ENCODE peak calls at places on chromosomes 16 and 17, in four cellular contexts. N, O, K and J are unnamed samples.

GRCh38 chr16:51095890-51096626 is 55.0 kb downstream of the SALL1 start:
- DNase-seq in N (no peak), O (no peak), K (no peak), J (no peak)

GRCh38 chr16:57846078-57846697 is 43.9 kb upstream of the KIFC3 start:
- DNase-seq in N (no peak), O (no peak), K (no peak), J (no peak)

GRCh38 chr16:27366687-27367462 is 35.1 kb upstream of the IL21R start:
- DNase-seq in N (no peak), O (no peak), K (peak), J (no peak)

GRCh38 chr16:58518083-58518979 is 3.0 kb downstream of the SETD6 start:
- DNase-seq in N (peak), O (peak), K (no peak), J (no peak)

GRCh38 chr16:75063549-75064082 is 53.0 kb downstream of the LDHD start:
- DNase-seq in N (no peak), O (no peak), K (no peak), J (no peak)

GRCh38 chr17:40304464-40304863 is 4.5 kb upstream of the RARA start:
- DNase-seq in N (no peak), O (no peak), K (no peak), J (no peak)

GRCh38 chr16:28202147-28202746 is 9.5 kb downstream of the XPO6 start:
- DNase-seq in N (no peak), O (no peak), K (peak), J (no peak)

GRCh38 chr17:41329279-41329925 is 13.9 kb upstream of the KRTAP17-1 start:
- DNase-seq in N (no peak), O (no peak), K (peak), J (peak)

GRCh38 chr16:35533683-35534082 is 2074.3 kb downstream of the TP53TG3F start:
- DNase-seq in N (no peak), O (no peak), K (no peak), J (no peak)

GRCh38 chr17:57727776-57728175 is 17.3 kb downstream of the CCDC182 start:
- DNase-seq in N (no peak), O (no peak), K (no peak), J (no peak)

GRCh38 chr16:14013571-14014283 is 57.4 kb upstream of the MRTFB start:
- DNase-seq in N (no peak), O (no peak), K (no peak), J (no peak)

GRCh38 chr17:58330997-58331814 is 2.6 kb upstream of the TSPOAP1 start:
- DNase-seq in N (no peak), O (peak), K (peak), J (no peak)

GRCh38 chr17:40538019-40538935 is 27.0 kb downstream of the CCR7 start:
- DNase-seq in N (no peak), O (no peak), K (no peak), J (no peak)

GRCh38 chr17:62565817-62566216 is 61.7 kb upstream of the MRC2 start:
- DNase-seq in N (no peak), O (no peak), K (no peak), J (no peak)

GRCh38 chr16:84356591-84357116 is 11.7 kb upstream of the ATP2C2 start:
- DNase-seq in N (no peak), O (no peak), K (no peak), J (no peak)

GRCh38 chr16:10601444-10602401 is 21.3 kb upstream of the EMP2 start:
- DNase-seq in N (no peak), O (no peak), K (no peak), J (no peak)

GRCh38 chr16:27929818-27930217 is 133.7 kb downstream of the GSG1L start:
- DNase-seq in N (no peak), O (no peak), K (no peak), J (no peak)

GRCh38 chr16:17275076-17275732 is 195.6 kb downstream of the XYLT1 start:
- DNase-seq in N (no peak), O (no peak), K (no peak), J (no peak)

GRCh38 chr17:73266796-73267195 is 5.1 kb upstream of the CPSF4L start:
- DNase-seq in N (no peak), O (no peak), K (no peak), J (no peak)

GRCh38 chr16:80570106-80570478 is 29.3 kb downstream of the DYNLRB2 start:
- DNase-seq in N (no peak), O (no peak), K (no peak), J (no peak)

GRCh38 chr16:12646490-12647274 is 157.0 kb downstream of the CPPED1 start:
- DNase-seq in N (peak), O (no peak), K (no peak), J (no peak)

GRCh38 chr16:85913141-85913601 is 14.2 kb downstream of the IRF8 start:
- DNase-seq in N (no peak), O (no peak), K (no peak), J (no peak)

GRCh38 chr16:1959269-1960039 is at the start of gene NDUFB10:
- DNase-seq in N (peak), O (peak), K (peak), J (peak)

GRCh38 chr16:75087040-75087979 is 29.3 kb downstream of the LDHD start:
- DNase-seq in N (no peak), O (no peak), K (peak), J (no peak)

GRCh38 chr16:56625140-56625942 is at the start of gene MT1E:
- DNase-seq in N (no peak), O (peak), K (no peak), J (no peak)

GRCh38 chr17:58710948-58711552 is 18.6 kb downstream of the RAD51C start:
- DNase-seq in N (no peak), O (peak), K (peak), J (no peak)

GRCh38 chr17:14092808-14093207 is 23.5 kb downstream of the COX10 start:
- DNase-seq in N (no peak), O (no peak), K (no peak), J (no peak)

GRCh38 chr17:14095202-14095601 is 25.9 kb downstream of the COX10 start:
- DNase-seq in N (no peak), O (no peak), K (no peak), J (no peak)

GRCh38 chr17:14089179-14089578 is 19.9 kb downstream of the COX10 start:
- DNase-seq in N (no peak), O (no peak), K (no peak), J (no peak)

GRCh38 chr17:14094676-14095075 is 25.4 kb downstream of the COX10 start:
- DNase-seq in N (no peak), O (no peak), K (no peak), J (no peak)

GRCh38 chr17:14091367-14091766 is 22.1 kb downstream of the COX10 start:
- DNase-seq in N (no peak), O (no peak), K (no peak), J (no peak)
- TF ChIP-seq SPI1 in N (no peak), O (no peak), K (no peak), J (no peak)

GRCh38 chr16:72986011-72986410 is 61.9 kb downstream of the ZFHX3 start:
- DNase-seq in N (no peak), O (no peak), K (no peak), J (no peak)
- TF ChIP-seq POLR2AphosphoS5 in N (no peak), O (no peak), K (no peak), J (no peak)

GRCh38 chr17:50043290-50044148 is 12.4 kb upstream of the ITGA3 start:
- DNase-seq in N (no peak), O (no peak), K (no peak), J (no peak)
- TF ChIP-seq SPI1 in N (no peak), O (no peak), K (no peak), J (no peak)

GRCh38 chr17:31096106-31096436 is 1.3 kb downstream of the NF1 start:
- DNase-seq in N (no peak), O (no peak), K (no peak), J (no peak)
- TF ChIP-seq POLR2AphosphoS5 in N (no peak), O (no peak), K (no peak), J (no peak)

GRCh38 chr17:81412490-81413093 is 17.3 kb downstream of the BAHCC1 start:
- DNase-seq in N (no peak), O (no peak), K (peak), J (peak)
- TF ChIP-seq SPI1 in N (peak), O (no peak), K (peak), J (peak)

GRCh38 chr17:59842901-59843652 is 49.7 kb downstream of the TUBD1 start:
- DNase-seq in N (peak), O (no peak), K (peak), J (no peak)
- TF ChIP-seq POLR2AphosphoS5 in N (peak), O (peak), K (peak), J (peak)

DNA sequence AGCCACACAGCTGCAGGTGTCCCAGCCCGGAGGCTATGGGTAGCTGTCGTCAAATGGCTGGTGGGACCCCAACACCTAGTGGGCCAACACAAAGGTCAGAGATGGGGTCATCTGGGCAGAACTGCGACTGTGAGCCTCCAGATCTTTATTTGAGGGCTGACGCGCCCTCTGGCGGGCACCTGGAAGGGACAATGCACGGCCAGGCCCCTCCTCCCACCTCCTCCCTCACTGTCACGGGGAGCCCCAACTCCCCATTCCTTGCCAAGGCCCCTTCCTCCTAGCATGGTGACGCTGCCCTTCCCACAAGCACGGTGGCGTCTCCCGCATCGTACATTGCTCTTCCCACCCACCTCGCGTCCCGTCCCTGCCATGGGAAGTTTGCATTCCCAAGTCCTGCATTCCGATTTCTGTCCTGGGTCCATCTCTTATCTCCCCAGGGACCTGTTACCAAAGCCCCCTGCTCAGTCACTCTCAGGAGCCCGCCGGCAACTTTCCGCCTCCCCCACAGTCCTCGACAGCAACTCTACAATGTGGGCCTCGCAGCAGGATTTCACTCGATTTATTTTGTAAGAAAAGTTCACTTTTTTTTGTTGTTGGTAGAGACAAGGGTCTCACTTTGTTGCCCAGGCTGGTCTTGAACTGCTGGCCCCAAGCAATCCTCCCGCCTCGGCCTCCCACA is 1.0 kb downstream of the TLE7 start:
- DNase-seq in N (no peak), O (no peak), K (peak), J (peak)
- TF ChIP-seq SPI1 in N (no peak), O (no peak), K (no peak), J (no peak)

GRCh38 chr17:63830278-63830677 is 2.8 kb upstream of the FTSJ3 start:
- DNase-seq in N (no peak), O (no peak), K (no peak), J (no peak)

GRCh38 chr17:63832014-63832413 is 4.6 kb upstream of the FTSJ3 start:
- DNase-seq in N (no peak), O (no peak), K (no peak), J (no peak)

GRCh38 chr17:63832455-63832854 is 5.0 kb upstream of the FTSJ3 start:
- DNase-seq in N (no peak), O (no peak), K (no peak), J (no peak)

GRCh38 chr17:63830904-63831491 is 3.5 kb upstream of the FTSJ3 start:
- DNase-seq in N (no peak), O (no peak), K (no peak), J (no peak)

DNA sequence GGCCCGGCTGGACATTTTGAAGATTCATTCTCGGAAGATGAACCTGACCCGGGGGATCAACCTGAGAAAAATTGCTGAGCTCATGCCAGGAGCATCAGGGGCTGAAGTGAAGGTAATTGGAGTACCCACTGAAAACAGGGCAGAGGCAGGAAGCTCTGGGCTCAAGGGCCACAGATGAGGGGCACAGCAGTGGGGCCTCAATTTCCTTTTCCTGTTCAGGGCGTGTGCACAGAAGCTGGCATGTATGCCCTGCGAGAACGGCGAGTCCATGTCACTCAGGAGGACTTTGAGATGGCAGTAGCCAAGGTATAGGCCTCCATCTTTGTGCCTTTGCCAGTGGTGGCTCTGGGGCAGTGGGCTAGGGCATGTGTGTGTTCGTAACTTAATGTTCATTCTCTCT is 4.0 kb upstream of the FTSJ3 start:
- DNase-seq in N (no peak), O (no peak), K (no peak), J (no peak)
- TF ChIP-seq POLR2AphosphoS5 in N (no peak), O (no peak), K (no peak), J (no peak)